ENCODE peak calls at places on chromosomes 7 and 10, in nine cellular contexts. D, G, H, R, A, Y, P, N and U are unnamed samples. For H3K27me3, the result is how much of the 10 kb centered on the place peaks cover.

GRCh38 chr7:149772821-149773425 is 465 bp downstream of the ZNF467 start:
- DNase-seq in D (no peak), G (peak), H (no peak), R (no peak), A (peak), Y (no peak), P (no peak), N (no peak), U (no peak)

GRCh38 chr10:33193057-33193866 is 141.2 kb downstream of the NRP1 start:
- DNase-seq in D (peak), G (peak), H (peak), R (peak), A (peak), Y (peak), P (peak), N (peak), U (peak)

GRCh38 chr7:45086348-45087065 is 2.3 kb downstream of the NACAD start:
- DNase-seq in D (no peak), G (no peak), H (no peak), R (no peak), A (no peak), Y (no peak), P (no peak), N (no peak), U (no peak)

GRCh38 chr10:62765726-62766125 is 38.8 kb upstream of the ADO start:
- DNase-seq in D (no peak), G (no peak), H (no peak), R (no peak), A (no peak), Y (no peak), P (no peak), N (no peak), U (no peak)

GRCh38 chr10:61870521-61870895 is 31.0 kb upstream of the ARID5B start:
- DNase-seq in D (no peak), G (no peak), H (no peak), R (no peak), A (no peak), Y (no peak), P (no peak), N (no peak), U (no peak)

GRCh38 chr7:47414342-47415288 is 167.3 kb downstream of the TNS3 start:
- DNase-seq in D (no peak), G (peak), H (no peak), R (peak), A (no peak), Y (no peak), P (no peak), N (no peak), U (no peak)

GRCh38 chr10:51097546-51097945 is 23.3 kb downstream of the PRKG1 start:
- DNase-seq in D (no peak), G (no peak), H (no peak), R (no peak), A (no peak), Y (no peak), P (no peak), N (no peak), U (no peak)

GRCh38 chr10:77774940-77775391 is 137.4 kb upstream of the KCNMA1 start:
- DNase-seq in D (no peak), G (no peak), H (no peak), R (no peak), A (no peak), Y (peak), P (no peak), N (no peak), U (no peak)

GRCh38 chr10:113058175-113058961 is 108.3 kb downstream of the TCF7L2 start:
- DNase-seq in D (no peak), G (no peak), H (no peak), R (peak), A (peak), Y (peak), P (no peak), N (no peak), U (no peak)

GRCh38 chr10:33521062-33521461 is 186.6 kb upstream of the NRP1 start:
- DNase-seq in D (no peak), G (no peak), H (no peak), R (no peak), A (no peak), Y (no peak), P (no peak), N (no peak), U (no peak)

GRCh38 chr10:89981891-89982290 is 280.5 kb downstream of the KIF20B start:
- DNase-seq in D (no peak), G (no peak), H (no peak), R (no peak), A (no peak), Y (no peak), P (no peak), N (no peak), U (no peak)

GRCh38 chr10:127563718-127564553 is 14.8 kb downstream of the NPS start:
- DNase-seq in D (no peak), G (peak), H (no peak), R (no peak), A (peak), Y (no peak), P (no peak), N (no peak), U (no peak)

GRCh38 chr7:36175872-36176271 is 22.8 kb downstream of the EEPD1 start:
- DNase-seq in D (no peak), G (no peak), H (peak), R (no peak), A (peak), Y (no peak), P (no peak), N (peak), U (no peak)

GRCh38 chr10:34148258-34148657 is 666.8 kb downstream of the PARD3 start:
- DNase-seq in D (no peak), G (no peak), H (no peak), R (no peak), A (no peak), Y (no peak), P (no peak), N (no peak), U (no peak)

GRCh38 chr7:50142421-50143113 is 49.5 kb upstream of the ZPBP start:
- DNase-seq in D (no peak), G (no peak), H (no peak), R (no peak), A (no peak), Y (no peak), P (no peak), N (no peak), U (no peak)

GRCh38 chr10:129839285-129840195 is 124.5 kb downstream of the EBF3 start:
- DNase-seq in D (no peak), G (no peak), H (no peak), R (no peak), A (no peak), Y (no peak), P (no peak), N (no peak), U (no peak)

GRCh38 chr10:3740157-3740871 is 44.7 kb downstream of the KLF6 start:
- DNase-seq in D (no peak), G (no peak), H (no peak), R (no peak), A (no peak), Y (no peak), P (peak), N (no peak), U (no peak)

GRCh38 chr7:157738064-157738460 is 401.3 kb downstream of the DNAJB6 start:
- DNase-seq in D (no peak), G (no peak), H (peak), R (no peak), A (no peak), Y (no peak), P (no peak), N (no peak), U (no peak)

GRCh38 chr10:104777086-104777799 is 136.2 kb downstream of the SORCS3 start:
- DNase-seq in D (no peak), G (no peak), H (no peak), R (no peak), A (no peak), Y (no peak), P (no peak), N (no peak), U (no peak)

GRCh38 chr10:34740321-34740720 is 74.8 kb downstream of the PARD3 start:
- DNase-seq in D (no peak), G (no peak), H (no peak), R (no peak), A (no peak), Y (no peak), P (no peak), N (no peak), U (no peak)

GRCh38 chr7:2507917-2508306 is 11.7 kb upstream of the LFNG start:
- DNase-seq in D (no peak), G (no peak), H (no peak), R (no peak), A (no peak), Y (no peak), P (no peak), N (no peak), U (no peak)

GRCh38 chr7:4945949-4946348 is 13.0 kb downstream of the MMD2 start:
- DNase-seq in D (no peak), G (no peak), H (no peak), R (no peak), A (no peak), Y (no peak), P (no peak), N (no peak), U (no peak)

GRCh38 chr7:33806284-33807157 is 98.8 kb upstream of the BMPER start:
- DNase-seq in D (no peak), G (no peak), H (no peak), R (no peak), A (no peak), Y (no peak), P (no peak), N (no peak), U (no peak)

GRCh38 chr7:116951366-116952292 is 1.7 kb upstream of the ST7 start:
- DNase-seq in D (no peak), G (no peak), H (no peak), R (no peak), A (peak), Y (no peak), P (no peak), N (no peak), U (no peak)

GRCh38 chr10:74439213-74439612 is 288.2 kb downstream of the ADK start:
- DNase-seq in D (no peak), G (no peak), H (no peak), R (no peak), A (no peak), Y (no peak), P (no peak), N (no peak), U (no peak)

GRCh38 chr7:2124604-2125345 is 108.0 kb downstream of the MAD1L1 start:
- DNase-seq in D (no peak), G (no peak), H (no peak), R (no peak), A (no peak), Y (no peak), P (no peak), N (no peak), U (no peak)

GRCh38 chr10:98293550-98294269 is 25.7 kb upstream of the LOXL4 start:
- DNase-seq in D (peak), G (no peak), H (peak), R (no peak), A (no peak), Y (no peak), P (peak), N (peak), U (peak)

GRCh38 chr10:106424076-106424475 is 740.4 kb downstream of the SORCS1 start:
- DNase-seq in D (no peak), G (no peak), H (no peak), R (no peak), A (no peak), Y (peak), P (peak), N (no peak), U (peak)

GRCh38 chr7:2688409-2689342 is 674 bp downstream of the AMZ1 start:
- DNase-seq in D (no peak), G (no peak), H (no peak), R (no peak), A (no peak), Y (no peak), P (no peak), N (no peak), U (no peak)

GRCh38 chr10:63976538-63976937 is 455.3 kb downstream of the REEP3 start:
- DNase-seq in D (no peak), G (peak), H (no peak), R (no peak), A (peak), Y (no peak), P (no peak), N (no peak), U (no peak)

GRCh38 chr10:70622981-70623844 is 20.7 kb upstream of the PRF1 start:
- DNase-seq in D (no peak), G (no peak), H (no peak), R (no peak), A (no peak), Y (no peak), P (no peak), N (no peak), U (no peak)

GRCh38 chr7:116953727-116954442 is 584 bp downstream of the ST7 start:
- DNase-seq in D (peak), G (peak), H (peak), R (peak), A (peak), Y (peak), P (peak), N (peak), U (peak)

GRCh38 chr7:2940466-2940865 is 96.4 kb upstream of the GNA12 start:
- DNase-seq in D (no peak), G (no peak), H (no peak), R (no peak), A (no peak), Y (no peak), P (no peak), N (no peak), U (no peak)

GRCh38 chr10:80122110-80122710 is 10.3 kb upstream of the PLAC9 start:
- DNase-seq in D (no peak), G (no peak), H (no peak), R (no peak), A (no peak), Y (no peak), P (peak), N (no peak), U (no peak)

GRCh38 chr10:37721100-37721499 is 136.3 kb downstream of the ZNF248 start:
- DNase-seq in D (no peak), G (no peak), H (no peak), R (no peak), A (no peak), Y (no peak), P (no peak), N (no peak), U (no peak)

DNA sequence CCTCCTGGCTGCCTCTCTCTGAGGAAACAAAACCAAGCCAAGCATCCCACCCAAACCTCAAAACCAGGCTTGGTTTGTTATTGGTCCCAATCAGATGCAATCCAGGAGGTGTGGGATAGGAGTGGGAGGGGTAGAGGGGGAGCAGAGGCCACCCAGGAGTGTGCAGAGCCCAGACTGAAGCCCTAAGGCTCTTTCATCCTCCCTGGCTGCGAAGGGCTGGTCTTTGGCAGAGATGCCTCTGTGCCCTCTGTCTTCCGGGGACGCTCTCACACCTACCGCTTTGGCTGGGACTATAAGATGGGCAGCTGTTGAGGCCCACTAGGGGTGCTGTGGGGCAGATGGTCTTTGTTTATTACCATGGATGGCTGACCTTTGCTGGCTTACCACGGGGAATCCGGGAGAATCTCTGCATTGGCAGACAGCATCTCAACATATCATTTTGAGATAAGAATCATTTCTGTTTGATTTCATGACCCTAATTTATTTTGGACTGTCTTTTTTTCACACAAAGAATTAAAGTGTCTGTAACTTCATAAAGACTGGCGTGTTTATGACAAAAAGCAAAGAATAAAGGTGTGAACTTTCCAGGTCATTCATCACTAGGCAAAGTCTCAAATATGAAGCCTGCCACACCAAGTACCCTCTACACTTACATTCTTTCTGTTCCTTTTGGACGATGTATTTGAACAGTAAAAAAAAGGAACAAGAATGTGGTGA is 6.5 kb upstream of the DENND2A start:
- DNase-seq in D (no peak), G (no peak), H (peak), R (peak), A (peak), Y (no peak), P (no peak), N (no peak), U (no peak)
- TF ChIP-seq CTCF in D (peak), G (peak), H (peak), R (peak), A (peak), Y (peak), P (peak), N (no peak), U (peak)

DNA sequence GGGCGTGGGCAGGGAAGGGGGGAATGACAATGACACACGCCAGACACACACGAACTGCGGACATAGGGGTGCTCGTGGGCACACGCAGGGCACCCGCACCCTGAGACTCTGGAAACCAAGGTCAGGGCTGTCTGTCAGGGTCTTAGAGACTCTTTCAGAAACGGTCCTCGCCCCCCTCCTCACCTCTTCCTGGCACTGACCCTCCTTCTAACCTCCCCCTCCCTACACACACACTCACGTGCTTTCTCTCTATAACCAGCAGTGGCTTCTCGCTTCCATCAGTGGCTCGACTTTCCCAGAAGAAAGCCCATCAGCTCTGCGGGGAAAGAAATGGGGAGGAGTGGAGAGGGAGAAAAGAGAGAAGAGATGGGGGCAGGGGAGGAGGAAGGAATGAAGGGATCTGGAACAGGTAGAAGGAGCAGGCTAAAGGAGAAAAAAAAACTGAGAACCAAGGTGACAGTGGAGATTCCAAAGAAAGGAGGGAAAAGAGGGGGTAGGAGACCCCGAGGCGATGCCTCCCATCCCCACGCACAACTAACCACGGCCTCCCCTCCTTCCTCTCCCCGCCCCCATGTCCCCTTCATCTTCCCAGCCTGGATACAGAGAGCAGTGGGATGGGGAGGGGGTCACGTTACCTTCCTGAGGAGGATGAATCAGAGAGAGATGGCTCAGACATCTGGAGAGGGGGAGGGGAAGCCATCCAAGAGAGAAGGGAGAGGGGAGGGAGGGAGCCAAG is 1.7 kb upstream of the VGF start:
- DNase-seq in D (no peak), G (no peak), H (no peak), R (no peak), A (no peak), Y (no peak), P (no peak), N (no peak), U (no peak)
- H3K27me3 ChIP-seq in D (under half), G (half or more), H (half or more), R (under half), A (half or more), Y (under half), P (half or more), N (half or more), U (under half)

DNA sequence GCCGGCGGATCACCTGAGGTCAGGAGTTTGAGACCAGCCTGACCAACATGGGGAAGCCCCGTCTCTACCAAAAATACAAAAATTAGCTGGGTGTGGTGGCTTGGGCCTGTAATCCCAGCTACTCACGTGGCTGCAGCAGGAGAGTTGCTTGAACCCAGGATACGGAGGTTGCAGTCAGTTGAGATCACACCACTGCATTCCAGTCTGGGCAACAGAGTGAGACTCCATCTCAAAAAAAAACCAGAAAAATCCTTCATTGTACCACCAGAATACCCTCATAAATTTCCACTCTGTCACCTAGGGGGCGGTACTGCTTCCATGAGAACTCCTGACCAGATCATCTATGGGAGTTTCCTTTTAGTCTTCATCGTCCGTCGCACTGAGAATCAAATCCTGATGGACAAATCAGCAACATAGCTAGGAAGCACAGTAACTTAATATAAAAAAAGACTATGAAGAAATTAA is 225.8 kb upstream of the KLF14 start:
- DNase-seq in D (no peak), G (no peak), H (no peak), R (no peak), A (no peak), Y (no peak), P (peak), N (no peak), U (no peak)
- TF ChIP-seq CTCF in D (no peak), G (peak), H (no peak), R (no peak), A (peak), Y (peak), P (peak), N (peak), U (peak)

DNA sequence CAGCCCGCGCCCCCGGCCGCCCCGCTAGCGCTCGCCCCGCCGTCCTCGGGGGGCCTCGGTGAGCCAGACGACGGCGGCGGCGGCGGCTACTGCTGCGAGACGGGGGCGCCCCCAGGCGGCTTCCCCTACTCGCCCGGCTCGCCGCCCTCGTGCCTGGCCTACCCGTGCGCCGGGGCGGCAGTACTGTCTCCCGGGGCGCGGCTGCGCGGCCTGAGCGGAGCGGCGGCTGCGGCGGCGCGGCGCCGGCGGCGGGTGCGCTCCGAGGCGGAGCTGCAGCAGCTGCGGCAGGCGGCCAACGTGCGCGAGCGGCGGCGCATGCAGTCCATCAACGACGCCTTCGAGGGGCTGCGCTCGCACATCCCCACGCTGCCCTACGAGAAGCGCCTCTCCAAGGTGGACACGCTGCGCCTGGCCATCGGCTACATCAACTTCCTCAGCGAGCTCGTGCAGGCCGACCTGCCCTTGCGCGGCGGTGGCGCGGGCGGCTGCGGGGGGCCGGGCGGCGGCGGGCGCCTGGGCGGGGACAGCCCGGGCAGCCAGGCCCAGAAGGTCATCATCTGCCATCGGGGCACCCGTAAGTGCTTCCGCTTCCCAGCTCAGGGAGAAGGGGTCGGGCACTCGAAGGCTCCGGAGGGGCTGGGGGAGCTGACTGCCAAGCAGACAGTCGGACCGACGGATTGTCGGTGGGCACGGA is 776 bp downstream of the PTF1A start:
- DNase-seq in D (no peak), G (peak), H (no peak), R (no peak), A (no peak), Y (no peak), P (no peak), N (no peak), U (no peak)
- H3K27me3 ChIP-seq in D (under half), G (under half), H (half or more), R (under half), A (half or more), Y (under half), P (half or more), N (half or more), U (under half)